ENCODE peak calls at places on chromosomes 12 and 14, in five cellular contexts. K, H, E, Z and W are unnamed samples.

GRCh38 chr12:54211920-54212319 is 23.1 kb upstream of the SMUG1 start:
- DNase-seq in E (no peak), Z (no peak), K (no peak), H (no peak), W (no peak)

GRCh38 chr12:84131076-84131475 is 781.5 kb downstream of the SLC6A15 start:
- DNase-seq in K (no peak), E (no peak), H (no peak), Z (no peak), W (no peak)

GRCh38 chr14:77099425-77100167 is 1.5 kb downstream of the CIPC start:
- DNase-seq in E (peak; percentile 66), H (no peak), Z (no peak), K (no peak), W (no peak)

GRCh38 chr12:123808167-123808566 is 46.1 kb downstream of the DNAH10 start:
- DNase-seq in H (peak; percentile 23), E (peak; percentile 23), Z (peak; percentile 68), K (no peak), W (no peak)

GRCh38 chr14:95516554-95517209 is at the start of gene SYNE3:
- DNase-seq in K (no peak), Z (no peak), H (peak; percentile 66), E (peak; percentile 53), W (no peak)

GRCh38 chr12:31574803-31575573 is 15.9 kb downstream of the DENND5B start:
- DNase-seq in K (no peak), H (peak; percentile 23), E (no peak), Z (no peak), W (no peak)

GRCh38 chr14:102450206-102451063 is 59.1 kb downstream of the ANKRD9 start:
- DNase-seq in Z (no peak), E (no peak), K (no peak), H (no peak), W (no peak)

GRCh38 chr14:59310644-59311043 is 122.2 kb downstream of the DAAM1 start:
- DNase-seq in H (no peak), K (peak; percentile 44), Z (no peak), E (no peak), W (no peak)

GRCh38 chr14:51828017-51828797 is 32.2 kb upstream of the GNG2 start:
- DNase-seq in H (peak; percentile 25), E (peak; percentile 20), K (peak; percentile 31), Z (no peak), W (peak; percentile 23)

GRCh38 chr12:67651380-67651695 is 2.8 kb downstream of the DYRK2 start:
- DNase-seq in Z (no peak), K (peak; percentile 64), E (no peak), H (peak; percentile 10), W (no peak)

GRCh38 chr14:106790189-106791036 is 1264.0 kb downstream of the TMEM121 start:
- DNase-seq in K (peak; percentile 90), H (peak; percentile 2), E (peak; percentile 49), Z (no peak), W (no peak)

GRCh38 chr12:67705394-67706370 is 57.1 kb downstream of the DYRK2 start:
- DNase-seq in H (no peak), Z (no peak), K (no peak), E (no peak), W (no peak)

GRCh38 chr12:128920468-128920867 is 67.2 kb downstream of the GLT1D1 start:
- DNase-seq in H (no peak), Z (no peak), E (peak; percentile 33), K (no peak), W (no peak)

GRCh38 chr12:107394693-107395092 is 290.9 kb upstream of the PWP1 start:
- DNase-seq in E (no peak), K (no peak), Z (no peak), H (no peak), W (no peak)

GRCh38 chr12:104201238-104202001 is 14.2 kb upstream of the TXNRD1 start:
- DNase-seq in Z (peak; percentile 77), H (peak; percentile 77), K (peak; percentile 71), E (peak; percentile 74), W (no peak)

GRCh38 chr12:20436367-20436766 is 68.0 kb downstream of the PDE3A start:
- DNase-seq in H (no peak), E (no peak), K (no peak), Z (no peak), W (no peak)

GRCh38 chr12:68532204-68532886 is 78.4 kb upstream of the RAP1B start:
- DNase-seq in K (no peak), E (no peak), H (no peak), Z (no peak), W (no peak)

GRCh38 chr12:11621797-11622423 is 27.6 kb upstream of the ETV6 start:
- DNase-seq in K (peak; percentile 70), H (no peak), Z (peak; percentile 55), E (peak; percentile 43), W (no peak)

GRCh38 chr14:70029296-70030132 is 150.3 kb downstream of the SMOC1 start:
- DNase-seq in K (no peak), E (no peak), Z (no peak), H (no peak), W (no peak)

GRCh38 chr14:102015771-102016170 is 51.4 kb downstream of the DYNC1H1 start:
- DNase-seq in Z (no peak), H (no peak), E (no peak), K (no peak), W (no peak)

GRCh38 chr12:593396-593976 is 69.8 kb downstream of the NINJ2 start:
- DNase-seq in Z (no peak), K (no peak), H (no peak), E (no peak), W (no peak)

DNA sequence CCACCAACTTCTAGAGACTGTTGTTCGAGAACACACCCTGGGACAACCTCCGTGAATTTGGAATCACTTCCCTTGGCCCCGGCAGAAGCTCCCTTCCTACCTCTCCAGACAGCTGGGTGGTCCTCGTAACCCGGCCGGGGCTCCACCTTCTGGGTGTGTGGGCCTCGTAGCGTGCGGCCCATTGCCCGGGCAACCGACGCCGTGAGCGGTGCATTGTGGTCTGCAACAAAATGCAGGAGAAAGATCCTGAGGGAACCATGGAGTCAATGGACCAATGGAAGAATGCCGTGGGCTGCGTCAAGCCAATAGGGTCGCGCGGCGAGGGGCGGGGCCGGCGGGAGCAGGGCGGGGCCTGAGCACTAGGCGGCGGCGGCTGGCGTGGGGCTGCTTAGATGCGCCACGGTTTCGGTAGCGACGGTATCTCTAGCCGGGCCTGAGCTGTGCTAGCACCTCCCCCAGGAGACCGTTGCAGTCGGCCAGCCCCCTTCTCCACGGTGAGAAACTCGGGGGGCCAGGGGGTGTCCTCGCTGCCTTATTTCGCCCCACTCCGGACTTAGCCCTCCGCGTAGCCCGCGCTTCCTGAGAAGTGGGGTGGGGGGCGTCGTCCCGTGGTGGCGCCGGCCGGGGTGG is at the start of gene DYNLL1:
- DNase-seq in K (peak; percentile 98), Z (peak; percentile 99), E (peak; percentile 99), H (peak; percentile 98), W (peak; percentile 84)
- H2AFZ ChIP-seq in K (peak within 1 kb of the TSS; percentile 88), Z (peak within 1 kb of the TSS; percentile 19), E (peak within 1 kb of the TSS; percentile 93), H (peak within 1 kb of the TSS; percentile 60), W (peak within 1 kb of the TSS; percentile 85)

GRCh38 chr12:131830335-131831020 is 2.3 kb downstream of the MMP17 start:
- DNase-seq in E (peak; percentile 69), H (peak; percentile 88), Z (peak; percentile 76), K (peak; percentile 14), W (no peak)

GRCh38 chr12:131829351-131829794 is 1.2 kb downstream of the MMP17 start:
- DNase-seq in K (no peak), Z (peak; percentile 41), E (no peak), H (peak; percentile 52), W (no peak)

GRCh38 chr12:131827961-131828534 is at the start of gene MMP17:
- DNase-seq in H (peak; percentile 94), Z (peak; percentile 77), E (peak; percentile 20), K (no peak), W (no peak)

GRCh38 chr12:131829795-131830334 is 1.7 kb downstream of the MMP17 start:
- DNase-seq in H (peak; percentile 36), K (no peak), E (no peak), Z (peak; percentile 57), W (no peak)

DNA sequence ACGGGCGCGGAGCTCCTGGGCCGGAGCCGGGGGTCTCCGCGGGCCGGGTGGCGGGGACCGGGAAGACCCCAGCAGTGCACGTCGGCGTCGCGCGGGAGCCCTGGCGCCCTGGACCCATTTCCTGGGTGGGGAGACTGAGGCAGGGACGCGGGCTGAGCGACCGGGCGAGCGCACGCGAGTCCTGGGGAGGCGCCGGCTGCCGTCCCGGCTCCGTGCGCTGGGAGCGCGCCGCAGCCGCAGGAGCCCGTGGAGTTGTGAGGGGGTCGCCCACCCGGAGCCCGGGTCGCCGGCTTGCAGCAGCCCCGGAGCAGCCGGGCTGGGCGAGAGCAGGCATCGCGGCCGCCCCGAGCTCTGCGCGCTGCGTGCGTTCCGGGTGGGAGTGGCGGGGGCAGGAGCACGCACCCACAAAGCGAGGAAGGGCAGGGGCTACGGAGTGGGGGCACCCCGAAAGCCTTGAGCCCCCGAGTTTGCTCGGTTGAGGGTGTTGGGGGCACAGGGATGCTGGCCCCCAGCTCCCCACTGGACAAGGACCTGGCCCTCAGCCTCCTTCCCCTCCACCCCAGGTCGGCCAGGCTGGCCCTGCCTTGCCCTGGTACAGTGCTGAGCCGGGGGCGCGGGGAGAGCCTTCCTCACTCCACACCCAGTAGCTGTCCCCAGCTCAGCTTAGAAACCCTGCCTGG is 618 bp downstream of the MMP17 start:
- DNase-seq in Z (peak; percentile 51), E (no peak), K (no peak), H (peak; percentile 30), W (no peak)
- H2AFZ ChIP-seq in Z (no peak overlapping the region), E (peak overlapping the region; percentile 56), K (no peak overlapping the region), H (peak overlapping the region; percentile 0), W (no peak overlapping the region)

GRCh38 chr14:22865424-22866215 is 5.9 kb upstream of the LRP10 start:
- DNase-seq in E (no peak), K (no peak), Z (peak; percentile 84), H (peak; percentile 61), W (no peak)
- H2AFZ ChIP-seq in E (no peak overlapping the region), K (peak overlapping the region; percentile 27), Z (no peak overlapping the region), H (peak overlapping the region; percentile 29), W (no peak overlapping the region)

GRCh38 chr14:61485670-61486069 is 164.3 kb downstream of the PRKCH start:
- DNase-seq in Z (no peak), H (no peak), K (no peak), E (no peak), W (no peak)

GRCh38 chr14:61486930-61487495 is 165.6 kb downstream of the PRKCH start:
- DNase-seq in K (no peak), H (no peak), E (peak; percentile 42), Z (no peak), W (no peak)

GRCh38 chr14:61483477-61483876 is 162.1 kb downstream of the PRKCH start:
- DNase-seq in K (no peak), E (no peak), H (no peak), Z (no peak), W (no peak)

GRCh38 chr14:61484011-61484410 is 162.6 kb downstream of the PRKCH start:
- DNase-seq in E (peak; percentile 14), H (no peak), K (no peak), Z (no peak), W (no peak)

DNA sequence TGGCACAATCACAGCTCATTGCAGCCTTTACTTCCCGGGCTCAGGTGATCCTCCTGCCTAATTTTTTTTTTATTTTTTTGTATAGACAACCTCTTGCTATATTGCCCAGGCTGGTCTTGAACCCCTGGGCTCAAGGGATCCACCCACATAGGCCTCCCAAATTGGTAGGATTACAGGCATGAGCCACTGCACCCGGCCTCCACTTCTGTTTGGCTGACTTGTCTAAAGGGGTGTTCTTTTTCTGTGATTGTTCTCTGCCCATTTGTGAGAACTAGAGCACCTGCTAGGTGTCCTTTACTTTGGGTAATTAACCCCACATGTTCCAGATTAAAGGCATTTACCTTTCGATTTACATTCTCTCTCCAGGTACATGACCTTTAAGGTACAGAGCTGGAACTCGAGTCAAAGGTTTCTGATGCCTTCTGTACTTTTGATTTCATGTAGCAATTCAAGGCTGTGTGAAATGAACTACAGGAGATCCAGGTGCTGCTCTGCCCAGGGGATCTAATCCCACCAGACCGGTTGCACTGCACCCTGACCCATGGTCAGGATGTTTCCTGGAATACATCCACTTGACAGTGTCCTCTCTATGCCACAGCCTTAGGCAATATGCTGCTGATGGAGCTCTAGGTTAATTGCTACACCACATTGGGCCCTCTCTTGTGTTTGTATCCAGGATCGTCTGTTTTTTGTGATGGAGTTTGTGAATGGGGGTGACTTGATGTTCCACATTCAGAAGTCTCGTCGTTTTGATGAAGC is 163.6 kb downstream of the PRKCH start:
- DNase-seq in K (no peak), H (no peak), E (peak; percentile 88), Z (no peak), W (no peak)
- H2AFZ ChIP-seq in K (no peak overlapping the region), H (no peak overlapping the region), E (no peak overlapping the region), Z (no peak overlapping the region), W (no peak overlapping the region)